ENCODE peak calls at places on chromosomes 11 and 22, in eight cellular contexts. K, X, T, F, U, C, O and P are unnamed samples.

GRCh38 chr11:111193924-111194490 is 51.5 kb upstream of the POU2AF2 start:
- DNase-seq in C (no peak), K (no peak), F (no peak), O (no peak), U (no peak), X (no peak), T (no peak), P (no peak)

GRCh38 chr11:57762235-57762866 is 749 bp downstream of the CTNND1 start:
- DNase-seq in K (no peak), F (no peak), O (no peak), C (no peak), X (no peak), U (no peak), T (no peak), P (no peak)

GRCh38 chr11:116229581-116229980 is 543.2 kb downstream of the BUD13 start:
- DNase-seq in C (no peak), U (no peak), F (no peak), X (no peak), T (no peak), K (no peak), O (no peak), P (no peak)

GRCh38 chr11:1890856-1891830 is 552 bp downstream of the PRR33 start:
- DNase-seq in T (no peak), C (no peak), U (peak), F (no peak), K (no peak), O (no peak), X (no peak), P (no peak)

GRCh38 chr11:12723410-12724297 is 49.4 kb downstream of the TEAD1 start:
- DNase-seq in U (peak), X (no peak), O (no peak), F (no peak), T (no peak), C (no peak), K (peak), P (no peak)

GRCh38 chr11:130413383-130414106 is 14.9 kb downstream of the ADAMTS8 start:
- DNase-seq in F (no peak), U (peak), O (no peak), C (no peak), T (no peak), X (no peak), K (no peak), P (no peak)

GRCh38 chr22:46632646-46633249 is 12.6 kb downstream of the GRAMD4 start:
- DNase-seq in O (peak), U (no peak), C (no peak), F (no peak), T (no peak), X (no peak), K (no peak), P (no peak)

GRCh38 chr11:77557553-77557952 is 32.2 kb upstream of the AQP11 start:
- DNase-seq in U (peak), O (no peak), C (no peak), F (no peak), T (no peak), K (peak), X (no peak), P (no peak)

GRCh38 chr11:81470446-81470845 is 1263.2 kb downstream of the FAM181B start:
- DNase-seq in T (no peak), U (no peak), F (no peak), X (no peak), C (no peak), O (no peak), K (no peak), P (no peak)

GRCh38 chr11:112179601-112180000 is 4.3 kb downstream of the BCO2 start:
- DNase-seq in K (no peak), T (no peak), F (no peak), C (no peak), O (no peak), U (no peak), X (no peak), P (peak)